ENCODE peak calls at places on chromosome 14, in eight cellular contexts. Q is GM04503; U is pancreas; Z is psoas muscle; R is astrocyte of the spinal cord; C is activated T-helper 1 cell treated with anti-CD3 and anti-CD28 coated beads, Interleukin-12 subunit alpha, Interleukin-12 subunit beta, Interleukin-2, Interleukin-4 antibody, amounts not matched to agents 30 ng/mL and 10 ng/mL and 1 ng/mL, durations not matched to agents 14 hours and 24 hours and 36 hours; J is progenitor cell of endocrine pancreas; N is lower leg skin. M is an unnamed sample.

GRCh38 chr14:55624913-55625312 is 44.9 kb downstream of the KTN1 start:
- DNase-seq in Q (no peak), U (no peak), Z (no peak), R (no peak), C (no peak), J (no peak), N (no peak), M (no peak)

GRCh38 chr14:39680777-39681176 is 248.5 kb upstream of the FBXO33 start:
- DNase-seq in Q (no peak), U (no peak), Z (no peak), R (no peak), C (no peak), J (no peak), N (no peak), M (no peak)

GRCh38 chr14:47195582-47195981 is 479.8 kb downstream of the MDGA2 start:
- DNase-seq in Q (no peak), U (no peak), Z (no peak), R (no peak), C (no peak), J (no peak), N (no peak), M (no peak)

GRCh38 chr14:61631044-61631692 is 64.1 kb upstream of the HIF1A start:
- DNase-seq in Q (no peak), U (no peak), Z (no peak), R (no peak), C (no peak), J (no peak), N (no peak), M (no peak)

GRCh38 chr14:99683619-99684355 is at the start of gene CYP46A1:
- DNase-seq in Q (peak), U (peak), Z (peak), R (peak), C (peak), J (peak), N (peak), M (peak)

GRCh38 chr14:25032092-25032784 is 17.7 kb downstream of the STXBP6 start:
- DNase-seq in Q (no peak), U (no peak), Z (no peak), R (no peak), C (no peak), J (no peak), N (no peak), M (no peak)

GRCh38 chr14:94940263-94940993 is 170.5 kb upstream of the GSC start:
- DNase-seq in Q (no peak), U (no peak), Z (no peak), R (no peak), C (no peak), J (no peak), N (peak), M (no peak)

GRCh38 chr14:105107781-105108515 is 42.7 kb upstream of the GPR132 start:
- DNase-seq in Q (no peak), U (peak), Z (no peak), R (no peak), C (no peak), J (no peak), N (peak), M (no peak)

GRCh38 chr14:101627913-101628257 is 66.6 kb downstream of the DIO3 start:
- DNase-seq in Q (no peak), U (no peak), Z (no peak), R (no peak), C (no peak), J (no peak), N (peak), M (no peak)

GRCh38 chr14:60657609-60657983 is 8.3 kb upstream of the SIX1 start:
- DNase-seq in Q (no peak), U (no peak), Z (no peak), R (no peak), C (no peak), J (no peak), N (no peak), M (no peak)

GRCh38 chr14:51650721-51651387 is 856 bp upstream of the FRMD6 start:
- DNase-seq in Q (no peak), U (peak), Z (peak), R (no peak), C (no peak), J (peak), N (peak), M (no peak)

GRCh38 chr14:77823378-77823777 is 23.5 kb downstream of the ADCK1 start:
- DNase-seq in Q (no peak), U (no peak), Z (no peak), R (no peak), C (no peak), J (no peak), N (no peak), M (no peak)

GRCh38 chr14:55105991-55106390 is 23.1 kb upstream of the LGALS3 start:
- DNase-seq in Q (no peak), U (no peak), Z (no peak), R (no peak), C (no peak), J (no peak), N (no peak), M (no peak)

GRCh38 chr14:105830171-105830570 is 303.8 kb downstream of the TMEM121 start:
- DNase-seq in Q (no peak), U (no peak), Z (no peak), R (no peak), C (no peak), J (no peak), N (no peak), M (no peak)

M was measured in GM19239.